ENCODE peak calls at places on chromosomes 5 and 9, in ten cellular contexts. B is NCI-H1092 treated with DMSO at 0.1 percent for 48 hours, S is renal cortical epithelial cell, T is amygdala, X is mesendoderm, O is colonic mucosa, L is NCI-H460, G is A172, J is HS-5, P is occipital lobe. I is an unnamed sample.
A peak's percentile ranks its signal among the peaks of the same experiment; 100 is the strongest.

GRCh38 chr5:75017971-75018370 is 34.4 kb downstream of the GCNT4 start:
- DNase-seq in B (no peak), S (no peak), T (no peak), X (no peak), O (no peak), L (no peak), G (no peak), J (no peak), P (no peak), I (no peak)

GRCh38 chr5:132198571-132198970 is 29.1 kb downstream of the P4HA2 start:
- DNase-seq in B (no peak), S (no peak), T (no peak), X (no peak), O (peak; percentile 9), L (no peak), G (no peak), J (no peak), P (no peak), I (no peak)

GRCh38 chr5:68419637-68420452 is 204.3 kb downstream of the PIK3R1 start:
- DNase-seq in B (no peak), S (peak; percentile 81), T (no peak), X (no peak), O (peak; percentile 71), L (no peak), G (no peak), J (no peak), P (no peak), I (no peak)

GRCh38 chr5:171649002-171649401 is 136.6 kb upstream of the SMIM23 start:
- DNase-seq in B (no peak), S (no peak), T (no peak), X (peak; percentile 17), O (no peak), L (no peak), G (no peak), J (no peak), P (no peak), I (no peak)

GRCh38 chr5:173602423-173602822 is 14.0 kb downstream of the BOD1 start:
- DNase-seq in B (no peak), S (peak; percentile 19), T (no peak), X (peak; percentile 27), O (no peak), L (no peak), G (peak; percentile 69), J (no peak), P (no peak), I (no peak)

GRCh38 chr5:176446884-176447537 is 1.2 kb upstream of the FAF2 start:
- DNase-seq in B (peak; percentile 45), S (no peak), T (no peak), X (peak; percentile 17), O (peak; percentile 39), L (no peak), G (no peak), J (no peak), P (no peak), I (no peak)

GRCh38 chr5:78718185-78718584 is 69.6 kb upstream of the LHFPL2 start:
- DNase-seq in B (peak; percentile 2), S (no peak), T (no peak), X (no peak), O (no peak), L (no peak), G (no peak), J (no peak), P (no peak), I (no peak)

GRCh38 chr9:35110327-35110758 is 5.3 kb downstream of the ATOSB start:
- DNase-seq in B (no peak), S (peak; percentile 86), T (peak; percentile 64), X (no peak), O (no peak), L (no peak), G (peak; percentile 72), J (no peak), P (peak; percentile 42), I (no peak)

GRCh38 chr9:83986765-83987401 is 6.3 kb downstream of the RMI1 start:
- DNase-seq in B (no peak), S (peak; percentile 59), T (no peak), X (no peak), O (peak; percentile 81), L (no peak), G (peak; percentile 61), J (no peak), P (no peak), I (peak; percentile 42)

GRCh38 chr5:32443541-32444190 is 874 bp downstream of the ZFR start:
- DNase-seq in B (peak; percentile 47), S (peak; percentile 21), T (no peak), X (peak; percentile 85), O (peak; percentile 41), L (no peak), G (peak; percentile 33), J (peak; percentile 42), P (peak; percentile 31), I (no peak)

GRCh38 chr9:126524353-126525077 is 89.2 kb upstream of the LMX1B start:
- DNase-seq in B (no peak), S (no peak), T (no peak), X (no peak), O (no peak), L (no peak), G (no peak), J (no peak), P (no peak), I (no peak)

GRCh38 chr5:41747291-41747690 is 122.9 kb downstream of the OXCT1 start:
- DNase-seq in B (no peak), S (peak; percentile 33), T (no peak), X (no peak), O (no peak), L (no peak), G (peak; percentile 11), J (no peak), P (no peak), I (no peak)

GRCh38 chr9:97510797-97511761 is 9.6 kb downstream of the TMOD1 start:
- DNase-seq in B (no peak), S (peak; percentile 88), T (no peak), X (no peak), O (no peak), L (no peak), G (peak; percentile 93), J (no peak), P (no peak), I (no peak)

GRCh38 chr9:137968235-137968634 is 90.7 kb downstream of the CACNA1B start:
- DNase-seq in B (no peak), S (no peak), T (no peak), X (peak; percentile 22), O (no peak), L (no peak), G (no peak), J (no peak), P (no peak), I (no peak)

GRCh38 chr5:41978686-41979085 is 53.6 kb downstream of the FBXO4 start:
- DNase-seq in B (no peak), S (no peak), T (no peak), X (no peak), O (no peak), L (no peak), G (no peak), J (peak; percentile 11), P (no peak), I (no peak)

GRCh38 chr5:1101991-1102713 is 9.7 kb downstream of the SLC12A7 start:
- DNase-seq in B (no peak), S (no peak), T (no peak), X (peak; percentile 94), O (no peak), L (no peak), G (no peak), J (no peak), P (no peak), I (no peak)

GRCh38 chr9:129687391-129687790 is 21.9 kb downstream of the PRRX2 start:
- DNase-seq in B (no peak), S (no peak), T (no peak), X (no peak), O (peak; percentile 48), L (no peak), G (no peak), J (no peak), P (no peak), I (no peak)